ENCODE peak calls at places on chromosomes 12 and 14, in five cellular contexts. T is upper lobe of left lung, L is mucosa of descending colon, X is HAP-1, U is left lung. F is an unnamed sample.
A peak's percentile ranks its signal among the peaks of the same experiment; 100 is the strongest.

GRCh38 chr12:132219323-132219722 is 75.1 kb downstream of the NOC4L start:
- DNase-seq in X (no peak), L (peak; percentile 21), U (peak; percentile 57), T (no peak), F (peak; percentile 85)

GRCh38 chr14:31705731-31706130 is 144.5 kb downstream of the NUBPL start:
- DNase-seq in T (no peak), L (no peak), X (no peak), U (peak; percentile 57), F (no peak)

GRCh38 chr12:127711108-127711507 is 555.9 kb upstream of the TMEM132C start:
- DNase-seq in L (no peak), X (no peak), U (no peak), T (no peak), F (no peak)

GRCh38 chr12:15538881-15539280 is 216.6 kb downstream of the PTPRO start:
- DNase-seq in L (no peak), X (no peak), T (no peak), U (no peak), F (no peak)

GRCh38 chr12:105419606-105420005 is 89.1 kb downstream of the C12orf75 start:
- DNase-seq in T (no peak), U (no peak), L (no peak), X (no peak), F (no peak)

GRCh38 chr12:3632256-3633240 is 120.4 kb downstream of the CRACR2A start:
- DNase-seq in U (no peak), L (no peak), X (no peak), T (no peak), F (no peak)

GRCh38 chr12:77494306-77494705 is 336.4 kb upstream of the NAV3 start:
- DNase-seq in U (no peak), X (no peak), L (no peak), T (no peak), F (no peak)

GRCh38 chr14:74595006-74595735 is 16.9 kb downstream of the LTBP2 start:
- DNase-seq in T (no peak), L (peak; percentile 50), U (peak; percentile 76), X (no peak), F (no peak)

GRCh38 chr12:112711026-112711425 is 80.5 kb upstream of the RPH3A start:
- DNase-seq in X (peak; percentile 32), L (no peak), T (no peak), U (no peak), F (no peak)

GRCh38 chr14:32201816-32202467 is at the start of gene RNU6-7:
- DNase-seq in L (peak; percentile 42), T (no peak), U (no peak), X (peak; percentile 55), F (peak; percentile 75)

GRCh38 chr12:108302471-108303311 is 36.4 kb downstream of the CMKLR1 start:
- DNase-seq in L (peak; percentile 53), T (peak; percentile 77), X (peak; percentile 11), U (peak; percentile 76), F (no peak)

GRCh38 chr12:68119724-68120211 is 39.8 kb downstream of the IFNG start:
- DNase-seq in U (no peak), T (no peak), L (no peak), X (no peak), F (peak; percentile 40)

GRCh38 chr12:31387466-31387865 is 61.5 kb upstream of the SINHCAF start:
- DNase-seq in T (no peak), X (no peak), L (no peak), U (no peak), F (no peak)

GRCh38 chr12:69519871-69520270 is 49.7 kb downstream of the FRS2 start:
- DNase-seq in T (no peak), X (no peak), L (no peak), U (no peak), F (no peak)

GRCh38 chr12:54277823-54278276 is 2.1 kb downstream of the CBX5 start:
- DNase-seq in U (no peak), L (no peak), T (no peak), X (no peak), F (no peak)

GRCh38 chr12:33253123-33253522 is 186.5 kb downstream of the SYT10 start:
- DNase-seq in T (no peak), U (no peak), X (no peak), L (no peak), F (no peak)

GRCh38 chr12:63921157-63921556 is 76.7 kb downstream of the SRGAP1 start:
- DNase-seq in U (no peak), X (no peak), T (no peak), L (no peak), F (no peak)

GRCh38 chr14:61476737-61477410 is 155.5 kb downstream of the PRKCH start:
- DNase-seq in X (no peak), T (peak; percentile 72), U (no peak), L (no peak), F (no peak)

GRCh38 chr12:104182144-104182543 is 33.4 kb upstream of the TXNRD1 start:
- DNase-seq in T (no peak), X (no peak), L (peak; percentile 47), U (no peak), F (no peak)

GRCh38 chr12:68378859-68379628 is 46.9 kb upstream of the MDM1 start:
- DNase-seq in U (no peak), X (peak; percentile 63), T (peak; percentile 51), L (peak; percentile 46), F (no peak)

GRCh38 chr12:133202493-133203343 is 21.4 kb downstream of the ZNF268 start:
- DNase-seq in T (no peak), U (no peak), L (no peak), X (no peak), F (no peak)

GRCh38 chr14:34665785-34666425 is 36.0 kb upstream of the SNX6 start:
- DNase-seq in T (no peak), X (peak; percentile 65), U (no peak), L (no peak), F (peak; percentile 37)

GRCh38 chr12:94743174-94743573 is 92.8 kb upstream of the TMCC3 start:
- DNase-seq in L (no peak), T (no peak), X (no peak), U (no peak), F (no peak)

GRCh38 chr14:55340482-55340881 is 69.3 kb downstream of the FBXO34 start:
- DNase-seq in X (no peak), U (no peak), T (no peak), L (no peak), F (no peak)

GRCh38 chr14:99733221-99733550 is 49.1 kb downstream of the CYP46A1 start:
- DNase-seq in L (no peak), U (no peak), X (no peak), T (no peak), F (no peak)

GRCh38 chr14:73787760-73788508 is 63.7 kb upstream of the PTGR2 start:
- DNase-seq in T (no peak), X (no peak), U (no peak), L (peak; percentile 22), F (peak; percentile 48)

GRCh38 chr12:52359511-52360103 is 7.7 kb downstream of the KRT85 start:
- DNase-seq in U (no peak), T (no peak), X (no peak), L (no peak), F (no peak)

GRCh38 chr12:104058796-104059195 is 5.5 kb upstream of the HCFC2 start:
- DNase-seq in U (no peak), T (no peak), X (no peak), L (no peak), F (no peak)

GRCh38 chr14:28676481-28676880 is 90.1 kb upstream of the FOXG1 start:
- DNase-seq in X (no peak), U (no peak), L (no peak), T (no peak), F (no peak)

DNA sequence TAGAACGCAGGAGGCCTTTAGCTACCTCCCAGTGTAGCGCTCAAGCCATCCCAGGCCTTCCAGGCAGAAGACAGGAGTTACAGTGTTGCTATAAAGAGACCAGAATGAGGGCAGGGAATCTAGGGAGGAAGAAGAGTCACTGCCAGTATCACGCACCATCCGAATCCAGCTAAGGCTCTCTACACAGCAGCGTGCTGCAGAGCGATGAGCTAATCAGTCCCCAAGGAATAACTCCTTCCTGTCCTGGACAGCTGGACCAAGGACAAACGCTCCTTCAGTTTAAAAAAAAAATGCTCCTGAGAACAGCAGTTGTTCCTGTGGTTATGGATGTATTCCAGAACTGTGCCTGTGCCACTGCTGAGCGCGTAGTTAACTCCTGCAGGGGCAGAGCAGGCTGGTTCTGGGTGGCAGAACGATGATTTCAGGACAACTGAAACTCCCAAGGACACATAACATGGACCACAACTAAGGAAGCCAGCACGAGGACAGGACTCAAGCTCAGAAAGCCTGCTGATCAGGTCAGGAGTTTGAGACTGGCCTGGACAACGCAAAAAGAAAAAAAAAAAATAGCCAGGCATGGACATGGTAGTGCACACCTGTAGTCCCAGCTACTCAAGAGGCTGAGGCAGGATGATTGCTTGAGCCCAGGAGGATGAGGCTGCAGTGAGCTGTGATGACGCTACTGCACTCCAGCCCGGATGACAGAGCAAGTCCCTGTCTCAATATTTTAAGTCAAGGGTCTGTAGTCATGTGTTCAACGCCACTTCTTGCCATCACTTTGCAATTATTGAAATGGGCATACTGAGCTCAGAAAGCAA is 2.6 kb downstream of the IFFO1 start:
- DNase-seq in L (no peak), X (no peak), T (no peak), U (peak; percentile 11), F (peak; percentile 95)
- H3K4me3 ChIP-seq in L (no peak overlapping the region), X (peak overlapping the region; percentile 70), T (peak overlapping the region; percentile 5), U (peak overlapping the region; percentile 86), F (peak overlapping the region; percentile 82)

DNA sequence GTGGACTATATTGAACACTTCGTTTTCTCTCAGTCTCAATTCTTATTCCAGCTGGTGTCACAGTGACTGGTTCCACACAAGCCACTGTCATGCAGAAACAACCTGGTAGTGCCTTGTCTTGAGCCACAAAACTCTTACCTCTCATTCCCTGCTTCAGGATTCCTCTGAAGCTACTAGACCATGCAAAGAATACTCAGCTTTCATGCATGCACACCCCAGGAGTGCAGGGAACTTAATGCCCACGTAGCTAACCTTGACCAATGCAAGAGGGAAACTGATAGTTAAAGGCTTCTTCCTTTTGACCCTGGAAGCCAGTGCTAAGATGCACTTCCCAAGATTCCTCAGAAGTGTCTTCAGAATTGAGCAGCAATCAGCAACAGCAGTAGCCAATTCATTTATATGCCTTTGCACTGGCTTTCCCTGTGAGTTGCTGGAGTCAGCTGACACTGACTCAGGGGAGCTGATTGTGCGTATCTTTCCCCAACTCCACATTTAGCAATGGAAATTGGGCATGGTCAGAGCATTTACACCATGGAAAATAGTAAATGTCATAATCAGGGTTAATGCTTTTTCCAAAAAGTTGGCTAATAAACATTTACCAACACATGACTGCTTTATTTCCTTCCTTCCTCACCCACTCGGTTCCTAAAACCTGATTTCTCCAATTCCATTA is 113.6 kb upstream of the SLC35F4 start:
- DNase-seq in T (no peak), U (no peak), L (no peak), X (no peak), F (no peak)
- H3K9me3 ChIP-seq in T (no peaks in the 10 kb centered on the region), U (no peaks in the 10 kb centered on the region), L (no peaks in the 10 kb centered on the region), X (no peaks in the 10 kb centered on the region), F (no peaks in the 10 kb centered on the region)

GRCh38 chr14:102084931-102085330 is 1.9 kb downstream of the HSP90AA1 start:
- DNase-seq in U (no peak), L (no peak), X (no peak), T (no peak), F (no peak)
- H3K4me3 ChIP-seq in U (peak overlapping the region; percentile 71), L (no peak overlapping the region), X (peak overlapping the region; percentile 91), T (peak overlapping the region; percentile 80), F (peak overlapping the region; percentile 83)

GRCh38 chr14:98371141-98371540 is 900.9 kb downstream of the BCL11B start:
- DNase-seq in L (no peak), T (no peak), U (no peak), X (no peak), F (no peak)
- H3K9me3 ChIP-seq in L (no peaks in the 10 kb centered on the region), T (no peaks in the 10 kb centered on the region), U (no peaks in the 10 kb centered on the region), X (no peaks in the 10 kb centered on the region), F (no peaks in the 10 kb centered on the region)

F was measured in SJCRH30.